ENCODE peak calls at places on chromosomes 12 and 14, in ten cellular contexts. J, S, L, G, M, D, E, X, R and I are unnamed samples.

GRCh38 chr14:90523544-90523943 is 126.7 kb downstream of the CALM1 start:
- DNase-seq in J (no peak), S (no peak), L (no peak), G (no peak), M (no peak), D (peak; percentile 32), E (no peak), X (peak; percentile 82), R (peak; percentile 54), I (no peak)

GRCh38 chr14:51291016-51291415 is 51.0 kb downstream of the TMX1 start:
- DNase-seq in J (no peak), S (no peak), L (no peak), G (no peak), M (no peak), D (no peak), E (no peak), X (no peak), R (no peak), I (no peak)

GRCh38 chr12:121132601-121133481 is at the start of gene P2RX7:
- DNase-seq in J (peak; percentile 49), S (peak; percentile 65), L (peak; percentile 22), G (peak; percentile 74), M (peak; percentile 91), D (peak; percentile 41), E (no peak), X (peak; percentile 56), R (peak; percentile 71), I (no peak)

GRCh38 chr12:76627346-76628135 is 68.0 kb upstream of the OSBPL8 start:
- DNase-seq in J (no peak), S (no peak), L (no peak), G (no peak), M (no peak), D (peak; percentile 35), E (no peak), X (peak; percentile 29), R (peak; percentile 72), I (no peak)

GRCh38 chr12:4824415-4824814 is 85.3 kb upstream of the KCNA1 start:
- DNase-seq in J (peak; percentile 15), S (no peak), L (no peak), G (no peak), M (no peak), D (peak; percentile 56), E (no peak), X (peak; percentile 96), R (peak; percentile 73), I (no peak)

GRCh38 chr14:20681348-20682126 is 2.8 kb upstream of the RNASE4 start:
- DNase-seq in J (peak; percentile 93), S (peak; percentile 76), L (peak; percentile 80), G (peak; percentile 80), M (peak; percentile 81), D (peak; percentile 91), E (peak; percentile 58), X (peak; percentile 86), R (peak; percentile 83), I (peak; percentile 90)

GRCh38 chr12:52860102-52860838 is 11.5 kb upstream of the KRT78 start:
- DNase-seq in J (peak; percentile 89), S (no peak), L (no peak), G (no peak), M (no peak), D (peak; percentile 43), E (no peak), X (peak; percentile 62), R (peak; percentile 68), I (no peak)

GRCh38 chr12:62248873-62249272 is 11.3 kb upstream of the USP15 start:
- DNase-seq in J (no peak), S (no peak), L (no peak), G (no peak), M (no peak), D (peak; percentile 70), E (peak; percentile 12), X (peak; percentile 49), R (peak; percentile 46), I (no peak)

GRCh38 chr12:25982416-25982815 is 23.9 kb downstream of the RASSF8 start:
- DNase-seq in J (no peak), S (no peak), L (no peak), G (no peak), M (no peak), D (no peak), E (no peak), X (no peak), R (no peak), I (no peak)

GRCh38 chr14:24194186-24194872 is 912 bp downstream of the TM9SF1 start:
- DNase-seq in J (no peak), S (no peak), L (no peak), G (no peak), M (no peak), D (no peak), E (no peak), X (no peak), R (no peak), I (no peak)

DNA sequence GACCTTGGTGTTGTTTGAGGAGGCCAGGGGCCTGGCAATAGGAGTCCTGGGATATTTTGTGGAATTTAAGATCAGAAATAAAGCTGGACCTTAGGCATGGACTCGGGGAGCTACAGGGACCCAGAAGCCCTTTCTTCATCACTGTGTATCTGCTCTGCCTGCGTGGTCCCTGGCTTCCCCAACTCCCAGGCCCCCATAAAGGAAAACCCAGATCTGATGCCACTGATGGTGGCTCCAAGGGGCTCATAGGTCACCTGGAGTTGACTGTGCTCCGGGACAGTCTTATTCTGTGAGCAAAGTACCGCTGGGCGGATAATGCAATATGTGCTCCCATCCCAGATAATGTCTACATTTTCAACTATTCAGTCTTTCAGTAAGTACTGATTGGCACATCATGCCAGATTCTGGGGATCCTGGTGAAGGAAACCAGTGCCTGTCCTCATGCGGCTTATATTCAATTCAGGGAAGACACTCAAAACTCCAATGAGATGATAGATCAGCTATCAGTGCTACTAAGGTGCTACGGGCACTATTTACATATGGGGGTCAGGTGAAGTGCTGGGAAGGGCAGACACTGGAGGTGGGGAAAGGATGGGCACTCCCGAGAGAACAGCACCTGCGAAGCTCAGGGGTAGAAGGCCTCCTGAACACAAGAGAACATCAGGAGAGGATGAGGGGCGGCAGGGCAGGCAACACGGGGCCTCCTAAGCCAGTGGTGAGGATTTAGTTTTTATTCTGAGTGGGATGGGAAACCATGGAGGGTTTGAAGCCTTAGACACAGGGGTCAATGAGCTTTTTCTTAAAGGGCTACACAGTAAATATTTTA is 5.5 kb upstream of the SELPLG start:
- DNase-seq in J (no peak), S (no peak), L (no peak), G (peak; percentile 1), M (no peak), D (no peak), E (no peak), X (no peak), R (no peak), I (no peak)
- H3K4me3 ChIP-seq in J (no peak overlapping the region), S (no peak overlapping the region), L (no peak overlapping the region), G (no peak overlapping the region), M (no peak overlapping the region), D (no peak overlapping the region), E (no peak overlapping the region), X (no peak overlapping the region), R (no peak overlapping the region), I (no peak overlapping the region)

DNA sequence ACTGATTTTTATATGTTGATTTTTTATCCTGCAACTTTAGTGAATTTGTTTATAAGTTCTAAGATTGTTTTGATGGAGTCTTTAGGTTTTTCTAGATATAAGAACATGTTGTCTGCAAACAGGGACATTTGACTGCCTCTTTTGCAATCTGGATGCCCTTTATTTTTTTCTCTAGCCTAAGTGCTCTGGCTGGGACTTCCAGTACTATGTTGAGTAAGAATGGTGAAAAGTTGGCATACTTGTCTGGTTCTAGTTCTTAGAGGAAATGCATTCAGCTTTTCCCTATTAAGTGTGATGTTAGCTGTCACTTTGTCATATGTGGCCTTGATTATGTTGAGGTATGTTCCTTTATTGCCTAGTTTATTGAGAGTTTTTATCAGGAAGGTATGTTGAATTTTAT is 68.1 kb downstream of the ERC1 start:
- DNase-seq in J (no peak), S (no peak), L (no peak), G (no peak), M (no peak), D (no peak), E (no peak), X (no peak), R (peak; percentile 42), I (no peak)
- H3K4me3 ChIP-seq in J (no peak overlapping the region), S (no peak overlapping the region), L (no peak overlapping the region), G (no peak overlapping the region), M (no peak overlapping the region), D (no peak overlapping the region), E (no peak overlapping the region), X (no peak overlapping the region), R (no peak overlapping the region), I (no peak overlapping the region)

GRCh38 chr14:68762944-68763831 is 29.7 kb downstream of the ZFP36L1 start:
- DNase-seq in J (no peak), S (peak; percentile 53), L (no peak), G (peak; percentile 86), M (peak; percentile 86), D (peak; percentile 84), E (peak; percentile 94), X (peak; percentile 75), R (peak; percentile 75), I (no peak)
- H3K4me3 ChIP-seq in J (no peak overlapping the region), S (no peak overlapping the region), L (no peak overlapping the region), G (no peak overlapping the region), M (no peak overlapping the region), D (no peak overlapping the region), E (no peak overlapping the region), X (no peak overlapping the region), R (no peak overlapping the region), I (no peak overlapping the region)

GRCh38 chr12:68614105-68614679 is 3.5 kb downstream of the RAP1B start:
- DNase-seq in J (no peak), S (no peak), L (no peak), G (no peak), M (no peak), D (no peak), E (no peak), X (no peak), R (no peak), I (no peak)

GRCh38 chr12:68612245-68612644 is 1.5 kb downstream of the RAP1B start:
- DNase-seq in J (no peak), S (no peak), L (no peak), G (no peak), M (no peak), D (peak; percentile 50), E (peak; percentile 58), X (peak; percentile 48), R (peak; percentile 35), I (no peak)

GRCh38 chr12:68612675-68613074 is 2.0 kb downstream of the RAP1B start:
- DNase-seq in J (no peak), S (no peak), L (no peak), G (no peak), M (no peak), D (no peak), E (no peak), X (no peak), R (no peak), I (no peak)

GRCh38 chr12:68614772-68615171 is 4.1 kb downstream of the RAP1B start:
- DNase-seq in J (no peak), S (no peak), L (no peak), G (no peak), M (no peak), D (no peak), E (no peak), X (no peak), R (no peak), I (no peak)

DNA sequence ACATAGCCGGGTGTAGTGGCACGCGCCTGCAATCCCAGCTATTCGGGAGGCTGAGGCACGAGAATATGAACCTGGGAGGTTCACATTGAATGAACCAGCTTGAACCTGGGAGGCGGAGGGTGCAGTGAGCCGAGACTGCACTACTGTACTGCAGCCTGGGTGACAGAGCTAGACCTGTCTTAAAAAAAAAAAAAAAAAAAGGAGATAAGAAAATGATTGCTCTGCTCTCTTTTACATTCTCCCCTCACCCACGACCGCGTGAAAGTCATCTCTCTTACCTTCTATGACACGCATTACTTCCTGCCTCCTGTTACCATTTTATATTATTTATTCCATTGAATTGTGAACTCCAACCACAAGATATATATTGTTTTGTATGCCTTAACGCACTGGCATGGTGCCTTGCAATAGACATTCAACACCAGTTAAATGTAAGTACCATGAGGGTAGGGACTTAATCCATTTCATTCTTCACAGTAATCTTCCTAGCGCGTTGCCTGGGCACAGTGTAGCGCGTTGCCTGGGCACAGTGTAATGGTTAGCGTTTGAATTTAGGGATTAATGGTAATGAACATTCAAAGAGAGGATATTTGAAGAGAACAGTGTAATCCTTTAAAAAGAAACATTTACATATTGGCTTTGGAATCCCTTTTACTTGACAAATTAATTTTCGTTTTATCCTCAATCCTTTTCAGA is 2.7 kb downstream of the RAP1B start:
- DNase-seq in J (no peak), S (no peak), L (no peak), G (no peak), M (no peak), D (no peak), E (no peak), X (no peak), R (no peak), I (no peak)
- H3K4me3 ChIP-seq in J (peak overlapping the region; percentile 93), S (peak overlapping the region; percentile 93), L (peak overlapping the region; percentile 95), G (peak overlapping the region; percentile 78), M (peak overlapping the region; percentile 78), D (peak overlapping the region; percentile 92), E (peak overlapping the region; percentile 92), X (peak overlapping the region; percentile 93), R (peak overlapping the region; percentile 93), I (no peak overlapping the region)